ENCODE peak calls at places on chromosomes 3 and 15, in eight cellular contexts. Y, R, L, B, A, Q, V and N are unnamed samples.

GRCh38 chr3:159619341-159619885 is 369.2 kb upstream of the IL12A start:
- DNase-seq in Y (no peak), R (peak), L (no peak), B (no peak), A (no peak), Q (peak), V (no peak), N (no peak)

GRCh38 chr3:102299125-102299877 is 135.5 kb upstream of the ZPLD1 start:
- DNase-seq in Y (no peak), R (no peak), L (peak), B (no peak), A (no peak), Q (no peak), V (no peak), N (no peak)

GRCh38 chr3:39810647-39811161 is 1.3 kb downstream of the MYRIP start:
- DNase-seq in Y (no peak), R (no peak), L (no peak), B (no peak), A (no peak), Q (no peak), V (no peak), N (no peak)

GRCh38 chr3:139578783-139579182 is 39.2 kb upstream of the RBP1 start:
- DNase-seq in Y (no peak), R (no peak), L (no peak), B (no peak), A (no peak), Q (no peak), V (no peak), N (no peak)

GRCh38 chr3:113867506-113867905 is 28.9 kb downstream of the GRAMD1C start:
- DNase-seq in Y (no peak), R (no peak), L (no peak), B (no peak), A (no peak), Q (no peak), V (no peak), N (no peak)

GRCh38 chr3:13525827-13526625 is 22.9 kb upstream of the FBLN2 start:
- DNase-seq in Y (peak), R (peak), L (no peak), B (no peak), A (no peak), Q (no peak), V (no peak), N (no peak)

GRCh38 chr15:76903251-76903681 is 1.9 kb downstream of the SCAPER start:
- DNase-seq in Y (no peak), R (no peak), L (no peak), B (no peak), A (no peak), Q (no peak), V (no peak), N (no peak)

GRCh38 chr3:40313975-40314860 is 4.7 kb downstream of the EIF1B start:
- DNase-seq in Y (no peak), R (no peak), L (no peak), B (no peak), A (no peak), Q (no peak), V (no peak), N (no peak)

GRCh38 chr3:23676093-23676492 is 129.7 kb upstream of the UBE2E1 start:
- DNase-seq in Y (no peak), R (no peak), L (no peak), B (no peak), A (no peak), Q (no peak), V (no peak), N (no peak)

GRCh38 chr3:32077260-32078084 is 28.9 kb upstream of the GPD1L start:
- DNase-seq in Y (peak), R (no peak), L (no peak), B (no peak), A (no peak), Q (no peak), V (no peak), N (no peak)

GRCh38 chr15:33125883-33126535 is 68.5 kb downstream of the FMN1 start:
- DNase-seq in Y (no peak), R (no peak), L (no peak), B (no peak), A (no peak), Q (no peak), V (no peak), N (no peak)

GRCh38 chr15:96321422-96322391 is 8.8 kb upstream of the NR2F2 start:
- DNase-seq in Y (no peak), R (peak), L (no peak), B (no peak), A (no peak), Q (no peak), V (no peak), N (peak)

GRCh38 chr3:105284876-105285275 is 81.8 kb upstream of the ALCAM start:
- DNase-seq in Y (no peak), R (no peak), L (no peak), B (no peak), A (no peak), Q (no peak), V (no peak), N (no peak)

GRCh38 chr3:31288641-31289100 is 244.1 kb upstream of the STT3B start:
- DNase-seq in Y (no peak), R (peak), L (peak), B (peak), A (no peak), Q (peak), V (no peak), N (peak)